ENCODE peak calls at places on chromosome 18, in four cellular contexts. W, H, I and D are unnamed samples.

GRCh38 chr18:9043581-9043980 is 58.9 kb upstream of the NDUFV2 start:
- DNase-seq in I (no peak), W (no peak), H (no peak), D (no peak)

GRCh38 chr18:63322908-63323634 is 3.5 kb upstream of the BCL2 start:
- DNase-seq in H (peak), I (no peak), W (peak), D (peak)

GRCh38 chr18:78160961-78161656 is 818.5 kb upstream of the SALL3 start:
- DNase-seq in H (no peak), W (no peak), I (no peak), D (no peak)

GRCh38 chr18:28576941-28577340 is 400.0 kb upstream of the CDH2 start:
- DNase-seq in H (no peak), I (no peak), W (no peak), D (no peak)

GRCh38 chr18:58997811-58998337 is 133.2 kb downstream of the ZNF532 start:
- DNase-seq in I (no peak), W (no peak), H (no peak), D (no peak)

GRCh38 chr18:11871501-11871900 is 20.3 kb downstream of the CHMP1B start:
- DNase-seq in H (no peak), W (no peak), I (no peak), D (no peak)

GRCh38 chr18:75341267-75341666 is 86.2 kb downstream of the SMIM21 start:
- DNase-seq in W (no peak), I (no peak), H (no peak), D (no peak)

GRCh38 chr18:499351-500229 is 911 bp downstream of the COLEC12 start:
- DNase-seq in W (no peak), I (no peak), H (peak), D (peak)

GRCh38 chr18:48597110-48597509 is 58.3 kb downstream of the CTIF start:
- DNase-seq in I (no peak), W (no peak), H (no peak), D (no peak)

GRCh38 chr18:2981212-2981728 is 31.7 kb downstream of the LPIN2 start:
- DNase-seq in H (no peak), I (no peak), W (no peak), D (no peak)
- TF ChIP-seq POLR2AphosphoS5 in H (no peak), I (no peak), W (no peak), D (no peak)

GRCh38 chr18:57353940-57354461 is 1.6 kb downstream of the ST8SIA3 start:
- DNase-seq in W (no peak), I (no peak), H (peak), D (peak)
- TF ChIP-seq EZH2 in W (no peak), I (no peak), H (no peak), D (no peak)

GRCh38 chr18:23609390-23610008 is 23.2 kb upstream of the NPC1 start:
- DNase-seq in I (no peak), H (no peak), W (no peak), D (no peak)
- TF ChIP-seq REST in I (no peak), H (no peak), W (no peak), D (no peak)

GRCh38 chr18:23875966-23876365 is 138.6 kb upstream of the TTC39C start:
- DNase-seq in W (no peak), H (no peak), I (no peak), D (no peak)

GRCh38 chr18:23876496-23876895 is 138.1 kb upstream of the TTC39C start:
- DNase-seq in I (no peak), W (no peak), H (no peak), D (no peak)

GRCh38 chr18:23871410-23871809 is 143.1 kb upstream of the TTC39C start:
- DNase-seq in W (no peak), H (no peak), I (peak), D (peak)

GRCh38 chr18:23870963-23871362 is 143.6 kb upstream of the TTC39C start:
- DNase-seq in I (no peak), H (no peak), W (no peak), D (no peak)

GRCh38 chr18:23872701-23873550 is 141.6 kb upstream of the TTC39C start:
- DNase-seq in W (peak), H (no peak), I (no peak), D (peak)
- TF ChIP-seq POLR2AphosphoS5 in W (peak), H (no peak), I (no peak), D (no peak)

DNA sequence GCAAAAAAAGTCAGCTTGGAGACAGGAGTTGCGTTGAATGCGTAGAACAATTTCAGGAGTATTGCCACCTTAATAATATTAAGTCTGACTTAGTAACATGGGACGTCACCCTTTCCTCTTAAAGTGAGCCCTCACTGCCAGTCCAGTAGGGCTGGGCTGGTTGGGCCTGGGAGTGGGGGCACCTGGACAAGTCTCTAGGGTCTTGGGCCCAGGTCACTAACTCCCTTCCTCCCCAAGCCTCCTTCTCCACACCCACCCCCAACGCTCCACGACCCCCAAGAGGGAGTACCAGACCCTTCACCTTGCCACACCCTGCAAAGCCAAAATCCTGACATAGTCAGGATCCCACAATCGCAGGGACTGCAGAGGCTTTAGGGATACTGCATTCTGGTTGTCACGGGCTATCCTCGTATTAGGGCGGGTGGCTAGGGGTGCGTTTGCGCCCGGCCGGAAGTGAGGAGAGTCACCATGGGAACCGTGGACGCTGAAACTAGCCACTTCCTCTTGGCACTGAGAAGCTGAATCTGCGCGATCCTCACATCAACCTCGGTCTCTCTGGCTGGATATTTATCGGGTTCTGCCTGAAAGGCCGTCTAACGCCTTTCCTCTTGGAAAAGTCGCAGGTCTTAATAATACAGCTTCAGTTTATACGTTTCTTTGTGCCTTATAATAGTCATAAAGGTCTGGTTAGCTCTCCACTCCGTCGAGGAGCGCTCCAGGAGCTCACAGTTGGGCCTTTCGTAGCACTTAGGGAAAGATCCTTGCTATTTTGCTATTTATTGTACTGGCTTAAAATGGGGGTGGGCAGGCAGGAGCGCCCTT is 10.3 kb upstream of the CXXC1 start:
- DNase-seq in W (no peak), H (no peak), I (peak), D (peak)
- TF ChIP-seq EZH2 in W (no peak), H (no peak), I (no peak), D (no peak)

GRCh38 chr18:39030124-39030655 is 1464.6 kb upstream of the CELF4 start:
- DNase-seq in H (no peak), W (no peak), I (no peak), D (no peak)
- TF ChIP-seq REST in H (no peak), W (no peak), I (no peak), D (no peak)

GRCh38 chr18:79965119-79965902 is 868 bp downstream of the HSBP1L1 start:
- DNase-seq in W (no peak), I (no peak), H (peak), D (peak)
- TF ChIP-seq POLR2AphosphoS5 in W (no peak), I (no peak), H (no peak), D (no peak)

GRCh38 chr18:57439617-57439975 is 4.4 kb downstream of the ONECUT2 start:
- DNase-seq in H (no peak), I (no peak), W (no peak), D (peak)

GRCh38 chr18:57440331-57441101 is 5.3 kb downstream of the ONECUT2 start:
- DNase-seq in I (no peak), W (no peak), H (no peak), D (peak)

GRCh38 chr18:57441395-57441794 is 6.2 kb downstream of the ONECUT2 start:
- DNase-seq in I (no peak), W (no peak), H (no peak), D (peak)

GRCh38 chr18:57438669-57439616 is 3.8 kb downstream of the ONECUT2 start:
- DNase-seq in H (no peak), W (no peak), I (no peak), D (peak)

GRCh38 chr18:57439985-57440330 is 4.8 kb downstream of the ONECUT2 start:
- DNase-seq in H (no peak), I (no peak), W (no peak), D (peak)
- TF ChIP-seq EZH2 in H (no peak), I (no peak), W (no peak), D (peak)

GRCh38 chr18:49639643-49640361 is 77.9 kb downstream of the LIPG start:
- DNase-seq in W (no peak), H (no peak), I (no peak), D (no peak)

GRCh38 chr18:49640741-49641140 is 78.9 kb downstream of the LIPG start:
- DNase-seq in W (no peak), H (no peak), I (no peak), D (no peak)

GRCh38 chr18:49638209-49638785 is 76.4 kb downstream of the LIPG start:
- DNase-seq in H (peak), I (no peak), W (no peak), D (no peak)

GRCh38 chr18:49638891-49639557 is 77.2 kb downstream of the LIPG start:
- DNase-seq in I (no peak), W (no peak), H (peak), D (no peak)
- TF ChIP-seq REST in I (no peak), W (no peak), H (no peak), D (no peak)

GRCh38 chr18:46429130-46429529 is 227.9 kb downstream of the LOXHD1 start:
- DNase-seq in W (no peak), H (no peak), I (no peak), D (no peak)
- TF ChIP-seq POLR2AphosphoS5 in W (no peak), H (no peak), I (no peak), D (no peak)